ENCODE peak calls at places on chromosomes 6 and 20, in nine cellular contexts. One of them, this sample, is unnamed. For H3K4me1, the result is how much of the 10 kb centered on the place peaks cover.

GRCh38 chr6:147950623-147950987 is 392.0 kb upstream of the SASH1 start:
- DNase-seq in hepatocyte: no peak
- DNase-seq in PC-9: no peak
- DNase-seq in ascending aorta: no peak
- DNase-seq in OCI-LY7: no peak
- DNase-seq in lower lobe of right lung: no peak
- DNase-seq in body of pancreas: no peak
- DNase-seq in endodermal cell: no peak
- DNase-seq in right lobe of liver: no peak
- DNase-seq in this sample: no peak

GRCh38 chr20:38290829-38291581 is 13.0 kb upstream of the BPI start:
- DNase-seq in OCI-LY7: no peak
- DNase-seq in right lobe of liver: peak
- DNase-seq in lower lobe of right lung: no peak
- DNase-seq in hepatocyte: peak
- DNase-seq in body of pancreas: peak
- DNase-seq in PC-9: peak
- DNase-seq in ascending aorta: no peak
- DNase-seq in endodermal cell: peak
- DNase-seq in this sample: no peak

GRCh38 chr6:21745543-21746337 is 152.2 kb downstream of the SOX4 start:
- DNase-seq in body of pancreas: no peak
- DNase-seq in lower lobe of right lung: no peak
- DNase-seq in OCI-LY7: peak
- DNase-seq in PC-9: no peak
- DNase-seq in right lobe of liver: no peak
- DNase-seq in endodermal cell: no peak
- DNase-seq in ascending aorta: no peak
- DNase-seq in hepatocyte: no peak
- DNase-seq in this sample: no peak

GRCh38 chr20:37821691-37822655 is 81.0 kb upstream of the VSTM2L start:
- DNase-seq in lower lobe of right lung: no peak
- DNase-seq in endodermal cell: no peak
- DNase-seq in hepatocyte: peak
- DNase-seq in OCI-LY7: no peak
- DNase-seq in ascending aorta: no peak
- DNase-seq in body of pancreas: no peak
- DNase-seq in right lobe of liver: no peak
- DNase-seq in PC-9: no peak
- DNase-seq in this sample: no peak

GRCh38 chr6:154341876-154342275 is 14.7 kb downstream of the IPCEF1 start:
- DNase-seq in right lobe of liver: no peak
- DNase-seq in hepatocyte: no peak
- DNase-seq in endodermal cell: no peak
- DNase-seq in OCI-LY7: no peak
- DNase-seq in PC-9: no peak
- DNase-seq in ascending aorta: no peak
- DNase-seq in lower lobe of right lung: no peak
- DNase-seq in body of pancreas: no peak
- DNase-seq in this sample: no peak

GRCh38 chr20:36461600-36462439 is 79.5 kb upstream of the MYL9 start:
- DNase-seq in OCI-LY7: peak
- DNase-seq in ascending aorta: no peak
- DNase-seq in PC-9: no peak
- DNase-seq in hepatocyte: peak
- DNase-seq in right lobe of liver: peak
- DNase-seq in body of pancreas: peak
- DNase-seq in endodermal cell: peak
- DNase-seq in lower lobe of right lung: peak
- DNase-seq in this sample: peak

GRCh38 chr20:47656313-47656712 is 129.0 kb downstream of the SULF2 start:
- DNase-seq in OCI-LY7: no peak
- DNase-seq in endodermal cell: no peak
- DNase-seq in right lobe of liver: no peak
- DNase-seq in body of pancreas: no peak
- DNase-seq in hepatocyte: no peak
- DNase-seq in lower lobe of right lung: no peak
- DNase-seq in PC-9: no peak
- DNase-seq in ascending aorta: no peak
- DNase-seq in this sample: no peak

GRCh38 chr6:74936886-74937285 is 269.0 kb downstream of the COL12A1 start:
- DNase-seq in lower lobe of right lung: no peak
- DNase-seq in ascending aorta: no peak
- DNase-seq in right lobe of liver: no peak
- DNase-seq in OCI-LY7: no peak
- DNase-seq in endodermal cell: no peak
- DNase-seq in hepatocyte: no peak
- DNase-seq in body of pancreas: no peak
- DNase-seq in PC-9: peak
- DNase-seq in this sample: no peak

GRCh38 chr6:129340983-129341382 is 369.0 kb downstream of the ARHGAP18 start:
- DNase-seq in endodermal cell: no peak
- DNase-seq in right lobe of liver: no peak
- DNase-seq in OCI-LY7: no peak
- DNase-seq in lower lobe of right lung: no peak
- DNase-seq in body of pancreas: no peak
- DNase-seq in hepatocyte: no peak
- DNase-seq in PC-9: peak
- DNase-seq in ascending aorta: no peak
- DNase-seq in this sample: no peak

GRCh38 chr6:32436995-32437836 is 2.5 kb upstream of the HLA-DRA start:
- DNase-seq in body of pancreas: no peak
- DNase-seq in ascending aorta: no peak
- DNase-seq in hepatocyte: no peak
- DNase-seq in endodermal cell: no peak
- DNase-seq in right lobe of liver: no peak
- DNase-seq in OCI-LY7: peak
- DNase-seq in PC-9: no peak
- DNase-seq in lower lobe of right lung: no peak
- DNase-seq in this sample: no peak

GRCh38 chr20:47453167-47453782 is 48.4 kb upstream of the NCOA3 start:
- DNase-seq in lower lobe of right lung: no peak
- DNase-seq in PC-9: peak
- DNase-seq in endodermal cell: no peak
- DNase-seq in right lobe of liver: no peak
- DNase-seq in body of pancreas: no peak
- DNase-seq in OCI-LY7: peak
- DNase-seq in hepatocyte: peak
- DNase-seq in ascending aorta: no peak
- DNase-seq in this sample: peak

GRCh38 chr6:14798996-14799588 is 446.8 kb upstream of the JARID2 start:
- DNase-seq in endodermal cell: no peak
- DNase-seq in right lobe of liver: no peak
- DNase-seq in ascending aorta: no peak
- DNase-seq in OCI-LY7: no peak
- DNase-seq in hepatocyte: no peak
- DNase-seq in body of pancreas: no peak
- DNase-seq in lower lobe of right lung: no peak
- DNase-seq in PC-9: no peak
- DNase-seq in this sample: no peak

GRCh38 chr6:11938285-11938890 is 73.7 kb upstream of the HIVEP1 start:
- DNase-seq in OCI-LY7: no peak
- DNase-seq in body of pancreas: peak
- DNase-seq in ascending aorta: no peak
- DNase-seq in lower lobe of right lung: no peak
- DNase-seq in endodermal cell: peak
- DNase-seq in PC-9: no peak
- DNase-seq in right lobe of liver: no peak
- DNase-seq in hepatocyte: peak
- DNase-seq in this sample: no peak

GRCh38 chr20:4609511-4609910 is 112.2 kb upstream of the PRND start:
- DNase-seq in lower lobe of right lung: no peak
- DNase-seq in right lobe of liver: no peak
- DNase-seq in endodermal cell: no peak
- DNase-seq in OCI-LY7: no peak
- DNase-seq in body of pancreas: no peak
- DNase-seq in PC-9: no peak
- DNase-seq in ascending aorta: no peak
- DNase-seq in hepatocyte: no peak
- DNase-seq in this sample: no peak

GRCh38 chr6:139855741-139856206 is 481.3 kb upstream of the CITED2 start:
- DNase-seq in OCI-LY7: no peak
- DNase-seq in lower lobe of right lung: no peak
- DNase-seq in endodermal cell: no peak
- DNase-seq in hepatocyte: no peak
- DNase-seq in ascending aorta: no peak
- DNase-seq in body of pancreas: no peak
- DNase-seq in right lobe of liver: no peak
- DNase-seq in PC-9: no peak
- DNase-seq in this sample: no peak

GRCh38 chr20:2840967-2841531 is 504 bp downstream of the VPS16 start:
- DNase-seq in right lobe of liver: peak
- DNase-seq in endodermal cell: peak
- DNase-seq in ascending aorta: no peak
- DNase-seq in body of pancreas: peak
- DNase-seq in PC-9: no peak
- DNase-seq in OCI-LY7: peak
- DNase-seq in hepatocyte: peak
- DNase-seq in lower lobe of right lung: peak
- DNase-seq in this sample: peak

GRCh38 chr20:38445402-38445801 is 10.3 kb upstream of the SNHG17 start:
- DNase-seq in ascending aorta: no peak
- DNase-seq in endodermal cell: no peak
- DNase-seq in PC-9: no peak
- DNase-seq in hepatocyte: no peak
- DNase-seq in right lobe of liver: no peak
- DNase-seq in body of pancreas: no peak
- DNase-seq in OCI-LY7: no peak
- DNase-seq in lower lobe of right lung: no peak
- DNase-seq in this sample: no peak

GRCh38 chr20:47785900-47786762 is 850 bp upstream of the SULF2 start:
- DNase-seq in body of pancreas: peak
- DNase-seq in PC-9: peak
- DNase-seq in endodermal cell: peak
- DNase-seq in ascending aorta: no peak
- DNase-seq in hepatocyte: peak
- DNase-seq in right lobe of liver: peak
- DNase-seq in lower lobe of right lung: no peak
- DNase-seq in OCI-LY7: no peak
- DNase-seq in this sample: peak

GRCh38 chr20:24894488-24894887 is 54.6 kb upstream of the CST7 start:
- DNase-seq in ascending aorta: no peak
- DNase-seq in body of pancreas: no peak
- DNase-seq in right lobe of liver: no peak
- DNase-seq in OCI-LY7: no peak
- DNase-seq in endodermal cell: no peak
- DNase-seq in lower lobe of right lung: no peak
- DNase-seq in hepatocyte: no peak
- DNase-seq in PC-9: no peak
- DNase-seq in this sample: no peak

GRCh38 chr6:53294095-53294494 is 54.7 kb downstream of the ELOVL5 start:
- DNase-seq in OCI-LY7: peak
- DNase-seq in body of pancreas: no peak
- DNase-seq in lower lobe of right lung: no peak
- DNase-seq in PC-9: no peak
- DNase-seq in ascending aorta: no peak
- DNase-seq in endodermal cell: peak
- DNase-seq in right lobe of liver: no peak
- DNase-seq in hepatocyte: no peak
- DNase-seq in this sample: peak

GRCh38 chr6:53295176-53295575 is 53.6 kb downstream of the ELOVL5 start:
- DNase-seq in right lobe of liver: no peak
- DNase-seq in endodermal cell: no peak
- DNase-seq in body of pancreas: no peak
- DNase-seq in lower lobe of right lung: no peak
- DNase-seq in ascending aorta: no peak
- DNase-seq in OCI-LY7: no peak
- DNase-seq in PC-9: no peak
- DNase-seq in hepatocyte: no peak
- DNase-seq in this sample: no peak

GRCh38 chr6:53294611-53295010 is 54.1 kb downstream of the ELOVL5 start:
- DNase-seq in hepatocyte: no peak
- DNase-seq in lower lobe of right lung: no peak
- DNase-seq in OCI-LY7: no peak
- DNase-seq in body of pancreas: no peak
- DNase-seq in ascending aorta: no peak
- DNase-seq in endodermal cell: no peak
- DNase-seq in PC-9: no peak
- DNase-seq in right lobe of liver: no peak
- DNase-seq in this sample: no peak

GRCh38 chr6:53299331-53299835 is 49.4 kb downstream of the ELOVL5 start:
- DNase-seq in PC-9: no peak
- DNase-seq in body of pancreas: no peak
- DNase-seq in lower lobe of right lung: no peak
- DNase-seq in endodermal cell: no peak
- DNase-seq in right lobe of liver: no peak
- DNase-seq in hepatocyte: no peak
- DNase-seq in ascending aorta: no peak
- DNase-seq in OCI-LY7: no peak
- DNase-seq in this sample: no peak

GRCh38 chr6:53297004-53297403 is 51.7 kb downstream of the ELOVL5 start:
- DNase-seq in PC-9: no peak
- DNase-seq in right lobe of liver: no peak
- DNase-seq in lower lobe of right lung: no peak
- DNase-seq in ascending aorta: no peak
- DNase-seq in hepatocyte: no peak
- DNase-seq in endodermal cell: no peak
- DNase-seq in body of pancreas: no peak
- DNase-seq in OCI-LY7: no peak
- DNase-seq in this sample: no peak
- H3K4me1 ChIP-seq in PC-9: under half
- H3K4me1 ChIP-seq in right lobe of liver: under half
- H3K4me1 ChIP-seq in lower lobe of right lung: under half
- H3K4me1 ChIP-seq in ascending aorta: under half
- H3K4me1 ChIP-seq in hepatocyte: under half
- H3K4me1 ChIP-seq in endodermal cell: under half
- H3K4me1 ChIP-seq in body of pancreas: under half
- H3K4me1 ChIP-seq in OCI-LY7: under half
- H3K4me1 ChIP-seq in this sample: under half

GRCh38 chr20:50957276-50957675 is 1.1 kb downstream of the DPM1 start:
- DNase-seq in ascending aorta: no peak
- DNase-seq in body of pancreas: no peak
- DNase-seq in right lobe of liver: no peak
- DNase-seq in PC-9: no peak
- DNase-seq in endodermal cell: no peak
- DNase-seq in OCI-LY7: peak
- DNase-seq in hepatocyte: no peak
- DNase-seq in lower lobe of right lung: no peak
- DNase-seq in this sample: no peak
- H3K4me3 ChIP-seq in ascending aorta: peak
- H3K4me3 ChIP-seq in body of pancreas: peak
- H3K4me3 ChIP-seq in right lobe of liver: peak
- H3K4me3 ChIP-seq in PC-9: peak
- H3K4me3 ChIP-seq in endodermal cell: peak
- H3K4me3 ChIP-seq in OCI-LY7: peak
- H3K4me3 ChIP-seq in hepatocyte: peak
- H3K4me3 ChIP-seq in lower lobe of right lung: peak
- H3K4me3 ChIP-seq in this sample: peak

GRCh38 chr6:63640062-63640461 is 4.5 kb downstream of the PHF3 start:
- DNase-seq in body of pancreas: no peak
- DNase-seq in lower lobe of right lung: no peak
- DNase-seq in OCI-LY7: no peak
- DNase-seq in right lobe of liver: no peak
- DNase-seq in endodermal cell: no peak
- DNase-seq in PC-9: no peak
- DNase-seq in hepatocyte: no peak
- DNase-seq in ascending aorta: no peak
- DNase-seq in this sample: no peak
- H3K4me1 ChIP-seq in body of pancreas: under half
- H3K4me1 ChIP-seq in lower lobe of right lung: half or more
- H3K4me1 ChIP-seq in OCI-LY7: under half
- H3K4me1 ChIP-seq in right lobe of liver: under half
- H3K4me1 ChIP-seq in endodermal cell: under half
- H3K4me1 ChIP-seq in PC-9: under half
- H3K4me1 ChIP-seq in hepatocyte: under half
- H3K4me1 ChIP-seq in ascending aorta: under half
- H3K4me1 ChIP-seq in this sample: under half

GRCh38 chr6:41155132-41155805 is 1.1 kb upstream of the TREML1 start:
- DNase-seq in endodermal cell: no peak
- DNase-seq in ascending aorta: no peak
- DNase-seq in body of pancreas: no peak
- DNase-seq in right lobe of liver: no peak
- DNase-seq in OCI-LY7: no peak
- DNase-seq in hepatocyte: no peak
- DNase-seq in PC-9: no peak
- DNase-seq in lower lobe of right lung: no peak
- DNase-seq in this sample: no peak
- H3K4me3 ChIP-seq in endodermal cell: no peak
- H3K4me3 ChIP-seq in ascending aorta: no peak
- H3K4me3 ChIP-seq in body of pancreas: no peak
- H3K4me3 ChIP-seq in right lobe of liver: no peak
- H3K4me3 ChIP-seq in OCI-LY7: no peak
- H3K4me3 ChIP-seq in hepatocyte: no peak
- H3K4me3 ChIP-seq in PC-9: no peak
- H3K4me3 ChIP-seq in lower lobe of right lung: no peak
- H3K4me3 ChIP-seq in this sample: no peak

This sample was measured in mucosa of descending colon.